ENCODE peak calls at places on chromosomes 2 and 18, in nine cellular contexts. One of them, this sample, is unnamed.

GRCh38 chr2:141728886-141729285 is 401.9 kb downstream of the LRP1B start:
- DNase-seq in GM19239: no peak
- DNase-seq in left lobe of liver: no peak
- DNase-seq in NCI-H2081 treated with DMSO at 0.1 percent for 48 hours: no peak
- DNase-seq in GM12892: no peak
- DNase-seq in H1: no peak
- DNase-seq in activated T-cell treated with anti-CD3 and anti-CD28 coated beads for 1 hour: no peak
- DNase-seq in GM12864: no peak
- DNase-seq in BE2C: no peak
- DNase-seq in this sample: no peak

GRCh38 chr2:14626873-14627272 is 5.6 kb upstream of the LRATD1 start:
- DNase-seq in GM19239: no peak
- DNase-seq in left lobe of liver: no peak
- DNase-seq in NCI-H2081 treated with DMSO at 0.1 percent for 48 hours: no peak
- DNase-seq in GM12892: no peak
- DNase-seq in H1: no peak
- DNase-seq in activated T-cell treated with anti-CD3 and anti-CD28 coated beads for 1 hour: no peak
- DNase-seq in GM12864: no peak
- DNase-seq in BE2C: no peak
- DNase-seq in this sample: no peak

GRCh38 chr2:238928520-238929241 is 80.8 kb downstream of the TWIST2 start:
- DNase-seq in GM19239: no peak
- DNase-seq in left lobe of liver: no peak
- DNase-seq in NCI-H2081 treated with DMSO at 0.1 percent for 48 hours: no peak
- DNase-seq in GM12892: no peak
- DNase-seq in H1: no peak
- DNase-seq in activated T-cell treated with anti-CD3 and anti-CD28 coated beads for 1 hour: no peak
- DNase-seq in GM12864: no peak
- DNase-seq in BE2C: no peak
- DNase-seq in this sample: peak; percentile 70

GRCh38 chr2:203670939-203671338 is 35.5 kb upstream of the CD28 start:
- DNase-seq in GM19239: no peak
- DNase-seq in left lobe of liver: no peak
- DNase-seq in NCI-H2081 treated with DMSO at 0.1 percent for 48 hours: no peak
- DNase-seq in GM12892: no peak
- DNase-seq in H1: no peak
- DNase-seq in activated T-cell treated with anti-CD3 and anti-CD28 coated beads for 1 hour: no peak
- DNase-seq in GM12864: no peak
- DNase-seq in BE2C: no peak
- DNase-seq in this sample: no peak

GRCh38 chr2:218284106-218284811 is 8.0 kb downstream of the TMBIM1 start:
- DNase-seq in GM19239: peak; percentile 84
- DNase-seq in left lobe of liver: peak; percentile 82
- DNase-seq in NCI-H2081 treated with DMSO at 0.1 percent for 48 hours: no peak
- DNase-seq in GM12892: peak; percentile 78
- DNase-seq in H1: no peak
- DNase-seq in activated T-cell treated with anti-CD3 and anti-CD28 coated beads for 1 hour: peak; percentile 30
- DNase-seq in GM12864: peak; percentile 72
- DNase-seq in BE2C: no peak
- DNase-seq in this sample: no peak

GRCh38 chr2:128404709-128405466 is 86.2 kb upstream of the HS6ST1 start:
- DNase-seq in GM19239: no peak
- DNase-seq in left lobe of liver: no peak
- DNase-seq in NCI-H2081 treated with DMSO at 0.1 percent for 48 hours: no peak
- DNase-seq in GM12892: no peak
- DNase-seq in H1: no peak
- DNase-seq in activated T-cell treated with anti-CD3 and anti-CD28 coated beads for 1 hour: no peak
- DNase-seq in GM12864: no peak
- DNase-seq in BE2C: no peak
- DNase-seq in this sample: no peak

GRCh38 chr2:149744845-149745244 is 157.3 kb upstream of the MMADHC start:
- DNase-seq in GM19239: no peak
- DNase-seq in left lobe of liver: no peak
- DNase-seq in NCI-H2081 treated with DMSO at 0.1 percent for 48 hours: no peak
- DNase-seq in GM12892: no peak
- DNase-seq in H1: no peak
- DNase-seq in activated T-cell treated with anti-CD3 and anti-CD28 coated beads for 1 hour: no peak
- DNase-seq in GM12864: no peak
- DNase-seq in BE2C: no peak
- DNase-seq in this sample: no peak

GRCh38 chr2:106168657-106169056 is 25.4 kb downstream of the UXS1 start:
- DNase-seq in GM19239: no peak
- DNase-seq in left lobe of liver: no peak
- DNase-seq in NCI-H2081 treated with DMSO at 0.1 percent for 48 hours: no peak
- DNase-seq in GM12892: no peak
- DNase-seq in H1: no peak
- DNase-seq in activated T-cell treated with anti-CD3 and anti-CD28 coated beads for 1 hour: no peak
- DNase-seq in GM12864: no peak
- DNase-seq in BE2C: no peak
- DNase-seq in this sample: no peak

GRCh38 chr18:45856526-45856925 is 31.1 kb downstream of the SIGLEC15 start:
- DNase-seq in GM19239: no peak
- DNase-seq in left lobe of liver: no peak
- DNase-seq in NCI-H2081 treated with DMSO at 0.1 percent for 48 hours: no peak
- DNase-seq in GM12892: no peak
- DNase-seq in H1: no peak
- DNase-seq in activated T-cell treated with anti-CD3 and anti-CD28 coated beads for 1 hour: no peak
- DNase-seq in GM12864: no peak
- DNase-seq in BE2C: no peak
- DNase-seq in this sample: no peak

GRCh38 chr2:55452879-55453278 is 33.2 kb upstream of the CCDC88A start:
- DNase-seq in GM19239: no peak
- DNase-seq in left lobe of liver: no peak
- DNase-seq in NCI-H2081 treated with DMSO at 0.1 percent for 48 hours: no peak
- DNase-seq in GM12892: no peak
- DNase-seq in H1: no peak
- DNase-seq in activated T-cell treated with anti-CD3 and anti-CD28 coated beads for 1 hour: no peak
- DNase-seq in GM12864: peak; percentile 5
- DNase-seq in BE2C: no peak
- DNase-seq in this sample: no peak

GRCh38 chr2:18825856-18826255 is 236.5 kb upstream of the NT5C1B start:
- DNase-seq in GM19239: no peak
- DNase-seq in left lobe of liver: no peak
- DNase-seq in NCI-H2081 treated with DMSO at 0.1 percent for 48 hours: no peak
- DNase-seq in GM12892: no peak
- DNase-seq in H1: no peak
- DNase-seq in activated T-cell treated with anti-CD3 and anti-CD28 coated beads for 1 hour: no peak
- DNase-seq in GM12864: no peak
- DNase-seq in BE2C: no peak
- DNase-seq in this sample: no peak

GRCh38 chr2:133247613-133248012 is 320.6 kb downstream of the NCKAP5 start:
- DNase-seq in GM19239: no peak
- DNase-seq in left lobe of liver: no peak
- DNase-seq in NCI-H2081 treated with DMSO at 0.1 percent for 48 hours: no peak
- DNase-seq in GM12892: no peak
- DNase-seq in H1: no peak
- DNase-seq in activated T-cell treated with anti-CD3 and anti-CD28 coated beads for 1 hour: no peak
- DNase-seq in GM12864: no peak
- DNase-seq in BE2C: no peak
- DNase-seq in this sample: no peak

GRCh38 chr2:66753247-66754019 is 318.5 kb downstream of the MEIS1 start:
- DNase-seq in GM19239: no peak
- DNase-seq in left lobe of liver: no peak
- DNase-seq in NCI-H2081 treated with DMSO at 0.1 percent for 48 hours: no peak
- DNase-seq in GM12892: no peak
- DNase-seq in H1: no peak
- DNase-seq in activated T-cell treated with anti-CD3 and anti-CD28 coated beads for 1 hour: no peak
- DNase-seq in GM12864: no peak
- DNase-seq in BE2C: no peak
- DNase-seq in this sample: no peak

GRCh38 chr18:9469700-9470099 is 5.6 kb upstream of the RALBP1 start:
- DNase-seq in GM19239: no peak
- DNase-seq in left lobe of liver: no peak
- DNase-seq in NCI-H2081 treated with DMSO at 0.1 percent for 48 hours: no peak
- DNase-seq in GM12892: no peak
- DNase-seq in H1: no peak
- DNase-seq in activated T-cell treated with anti-CD3 and anti-CD28 coated beads for 1 hour: no peak
- DNase-seq in GM12864: no peak
- DNase-seq in BE2C: no peak
- DNase-seq in this sample: no peak

GRCh38 chr2:163778045-163778753 is 42.4 kb upstream of the FIGN start:
- DNase-seq in GM19239: no peak
- DNase-seq in left lobe of liver: no peak
- DNase-seq in NCI-H2081 treated with DMSO at 0.1 percent for 48 hours: no peak
- DNase-seq in GM12892: no peak
- DNase-seq in H1: no peak
- DNase-seq in activated T-cell treated with anti-CD3 and anti-CD28 coated beads for 1 hour: no peak
- DNase-seq in GM12864: no peak
- DNase-seq in BE2C: no peak
- DNase-seq in this sample: no peak

GRCh38 chr2:36235877-36236276 is 119.7 kb upstream of the CRIM1 start:
- DNase-seq in GM19239: no peak
- DNase-seq in left lobe of liver: no peak
- DNase-seq in NCI-H2081 treated with DMSO at 0.1 percent for 48 hours: no peak
- DNase-seq in GM12892: no peak
- DNase-seq in H1: no peak
- DNase-seq in activated T-cell treated with anti-CD3 and anti-CD28 coated beads for 1 hour: no peak
- DNase-seq in GM12864: no peak
- DNase-seq in BE2C: no peak
- DNase-seq in this sample: no peak

GRCh38 chr2:3523551-3524041 is 4.3 kb upstream of the ADI1 start:
- DNase-seq in GM19239: no peak
- DNase-seq in left lobe of liver: peak; percentile 43
- DNase-seq in NCI-H2081 treated with DMSO at 0.1 percent for 48 hours: no peak
- DNase-seq in GM12892: no peak
- DNase-seq in H1: no peak
- DNase-seq in activated T-cell treated with anti-CD3 and anti-CD28 coated beads for 1 hour: no peak
- DNase-seq in GM12864: no peak
- DNase-seq in BE2C: no peak
- DNase-seq in this sample: no peak

GRCh38 chr2:24920813-24921441 is 890 bp upstream of the ADCY3 start:
- DNase-seq in GM19239: no peak
- DNase-seq in left lobe of liver: no peak
- DNase-seq in NCI-H2081 treated with DMSO at 0.1 percent for 48 hours: no peak
- DNase-seq in GM12892: no peak
- DNase-seq in H1: no peak
- DNase-seq in activated T-cell treated with anti-CD3 and anti-CD28 coated beads for 1 hour: no peak
- DNase-seq in GM12864: no peak
- DNase-seq in BE2C: no peak
- DNase-seq in this sample: no peak

GRCh38 chr2:152523091-152523490 is 188.1 kb downstream of the FMNL2 start:
- DNase-seq in GM19239: no peak
- DNase-seq in left lobe of liver: no peak
- DNase-seq in NCI-H2081 treated with DMSO at 0.1 percent for 48 hours: no peak
- DNase-seq in GM12892: no peak
- DNase-seq in H1: no peak
- DNase-seq in activated T-cell treated with anti-CD3 and anti-CD28 coated beads for 1 hour: no peak
- DNase-seq in GM12864: no peak
- DNase-seq in BE2C: no peak
- DNase-seq in this sample: no peak

GRCh38 chr2:199806179-199806578 is 44.8 kb downstream of the FTCDNL1 start:
- DNase-seq in GM19239: no peak
- DNase-seq in left lobe of liver: no peak
- DNase-seq in NCI-H2081 treated with DMSO at 0.1 percent for 48 hours: no peak
- DNase-seq in GM12892: no peak
- DNase-seq in H1: no peak
- DNase-seq in activated T-cell treated with anti-CD3 and anti-CD28 coated beads for 1 hour: no peak
- DNase-seq in GM12864: no peak
- DNase-seq in BE2C: no peak
- DNase-seq in this sample: no peak

GRCh38 chr18:48055351-48055750 is 124.9 kb upstream of the SMAD2 start:
- DNase-seq in GM19239: no peak
- DNase-seq in left lobe of liver: no peak
- DNase-seq in NCI-H2081 treated with DMSO at 0.1 percent for 48 hours: no peak
- DNase-seq in GM12892: no peak
- DNase-seq in H1: no peak
- DNase-seq in activated T-cell treated with anti-CD3 and anti-CD28 coated beads for 1 hour: no peak
- DNase-seq in GM12864: no peak
- DNase-seq in BE2C: no peak
- DNase-seq in this sample: no peak

GRCh38 chr2:122138561-122138960 is 383.1 kb downstream of the TSN start:
- DNase-seq in GM19239: no peak
- DNase-seq in left lobe of liver: no peak
- DNase-seq in NCI-H2081 treated with DMSO at 0.1 percent for 48 hours: no peak
- DNase-seq in GM12892: no peak
- DNase-seq in H1: no peak
- DNase-seq in activated T-cell treated with anti-CD3 and anti-CD28 coated beads for 1 hour: no peak
- DNase-seq in GM12864: no peak
- DNase-seq in BE2C: no peak
- DNase-seq in this sample: no peak

GRCh38 chr2:929011-929735 is 21.5 kb upstream of the SNTG2 start:
- DNase-seq in GM19239: no peak
- DNase-seq in left lobe of liver: no peak
- DNase-seq in NCI-H2081 treated with DMSO at 0.1 percent for 48 hours: no peak
- DNase-seq in GM12892: no peak
- DNase-seq in H1: peak; percentile 42
- DNase-seq in activated T-cell treated with anti-CD3 and anti-CD28 coated beads for 1 hour: no peak
- DNase-seq in GM12864: no peak
- DNase-seq in BE2C: no peak
- DNase-seq in this sample: no peak

GRCh38 chr2:88765154-88765948 is 73.9 kb downstream of the RPIA start:
- DNase-seq in GM19239: no peak
- DNase-seq in left lobe of liver: no peak
- DNase-seq in NCI-H2081 treated with DMSO at 0.1 percent for 48 hours: no peak
- DNase-seq in GM12892: no peak
- DNase-seq in H1: peak; percentile 82
- DNase-seq in activated T-cell treated with anti-CD3 and anti-CD28 coated beads for 1 hour: peak; percentile 17
- DNase-seq in GM12864: peak; percentile 64
- DNase-seq in BE2C: peak; percentile 18
- DNase-seq in this sample: no peak